ENCODE peak calls at places on chromosomes 12 and 14, in four cellular contexts. U is IMR-90; Q is neural crest cell; F is activated naive CD8-positive, alpha-beta T cell treated with anti-CD3 and anti-CD28 coated beads, Interleukin-2, amount 50 U/mL, for 24 hours. I is an unnamed sample.

GRCh38 chr12:508145-508544 is 48.4 kb downstream of the B4GALNT3 start:
- DNase-seq in U (no peak), Q (no peak), F (no peak), I (peak)

GRCh38 chr14:22391908-22392307 is 197.1 kb downstream of the DAD1 start:
- DNase-seq in U (peak), Q (peak), F (peak), I (peak)

GRCh38 chr12:39272934-39273770 is 169.8 kb downstream of the KIF21A start:
- DNase-seq in U (peak), Q (peak), F (peak), I (peak)

GRCh38 chr14:59464651-59465569 is at the start of gene GPR135:
- DNase-seq in U (peak), Q (peak), F (peak), I (peak)

GRCh38 chr12:92690601-92691000 is 12.2 kb upstream of the PLEKHG7 start:
- DNase-seq in U (no peak), Q (no peak), F (no peak), I (no peak)

GRCh38 chr14:61642246-61642982 is 52.9 kb upstream of the HIF1A start:
- DNase-seq in U (peak), Q (no peak), F (no peak), I (peak)

GRCh38 chr12:52879394-52880351 is 25.2 kb downstream of the KRT8 start:
- DNase-seq in U (peak), Q (peak), F (peak), I (peak)

GRCh38 chr12:42779186-42779859 is 189.8 kb upstream of the PRICKLE1 start:
- DNase-seq in U (peak), Q (no peak), F (no peak), I (peak)

GRCh38 chr12:47547077-47547476 is 158.8 kb downstream of the RPAP3 start:
- DNase-seq in U (peak), Q (no peak), F (no peak), I (peak)

GRCh38 chr14:53376064-53376463 is 222.9 kb upstream of the DDHD1 start:
- DNase-seq in U (no peak), Q (no peak), F (no peak), I (no peak)

GRCh38 chr14:63922696-63923421 is 70.1 kb downstream of the SYNE2 start:
- DNase-seq in U (peak), Q (no peak), F (no peak), I (peak)

GRCh38 chr12:2183556-2184541 is 131.1 kb downstream of the CACNA1C start:
- DNase-seq in U (peak), Q (no peak), F (no peak), I (peak)

GRCh38 chr14:54556535-54556934 is 10.4 kb upstream of the SAMD4A start:
- DNase-seq in U (no peak), Q (no peak), F (no peak), I (peak)

GRCh38 chr14:68027276-68027675 is 207.7 kb downstream of the RAD51B start:
- DNase-seq in U (peak), Q (no peak), F (no peak), I (peak)

GRCh38 chr12:108482717-108483212 is 32.3 kb upstream of the FICD start:
- DNase-seq in U (peak), Q (no peak), F (no peak), I (no peak)

GRCh38 chr12:107344035-107344808 is 250.9 kb upstream of the CRY1 start:
- DNase-seq in U (peak), Q (no peak), F (no peak), I (peak)

GRCh38 chr12:48880647-48881046 is 15.0 kb upstream of the RND1 start:
- DNase-seq in U (no peak), Q (no peak), F (no peak), I (no peak)

GRCh38 chr14:20215196-20215595 is 8.3 kb upstream of the OR11H6 start:
- DNase-seq in U (no peak), Q (no peak), F (no peak), I (no peak)

GRCh38 chr12:100141666-100141997 is 1.0 kb downstream of the BLTP3B start:
- DNase-seq in U (peak), Q (no peak), F (peak), I (peak)

GRCh38 chr12:84497819-84498218 is 414.8 kb downstream of the SLC6A15 start:
- DNase-seq in U (no peak), Q (no peak), F (no peak), I (peak)

GRCh38 chr12:15831315-15831993 is 42.3 kb upstream of the EPS8 start:
- DNase-seq in U (no peak), Q (no peak), F (no peak), I (no peak)

GRCh38 chr14:61401461-61401860 is 80.1 kb downstream of the PRKCH start:
- DNase-seq in U (no peak), Q (no peak), F (no peak), I (no peak)

GRCh38 chr12:50923361-50924130 is 28.8 kb upstream of the HIGD1C start:
- DNase-seq in U (no peak), Q (no peak), F (no peak), I (no peak)

GRCh38 chr14:96098309-96098998 is 59.3 kb downstream of the C14orf132 start:
- DNase-seq in U (peak), Q (peak), F (peak), I (peak)

GRCh38 chr12:111798182-111798581 is 31.4 kb downstream of the ALDH2 start:
- DNase-seq in U (no peak), Q (no peak), F (no peak), I (no peak)

GRCh38 chr12:92926549-92926948 is 2.5 kb downstream of the EEA1 start:
- DNase-seq in U (no peak), Q (no peak), F (no peak), I (no peak)

GRCh38 chr12:93102744-93103143 is 173.6 kb upstream of the EEA1 start:
- DNase-seq in U (no peak), Q (no peak), F (no peak), I (no peak)

GRCh38 chr14:61461808-61462275 is 140.5 kb downstream of the PRKCH start:
- DNase-seq in U (peak), Q (peak), F (no peak), I (peak)